ENCODE peak calls at places on chromosomes 16 and 17, in six cellular contexts. Z, M, J, F, Y and N are unnamed samples. For H3K9me3, the result is how much of the 10 kb centered on the place peaks cover.

GRCh38 chr17:40402668-40403067 is 15.0 kb downstream of the TOP2A start:
- DNase-seq in Y (no peak), M (no peak), F (no peak), Z (no peak), J (no peak), N (no peak)

GRCh38 chr16:23573822-23574221 is 16.3 kb downstream of the UBFD1 start:
- DNase-seq in M (no peak), Z (no peak), F (no peak), Y (no peak), J (no peak), N (no peak)

GRCh38 chr17:50219939-50220465 is 18.6 kb upstream of the COL1A1 start:
- DNase-seq in M (no peak), Z (peak), J (no peak), Y (no peak), F (no peak), N (no peak)

GRCh38 chr16:84307209-84307954 is 12.7 kb downstream of the WFDC1 start:
- DNase-seq in F (no peak), Y (no peak), Z (no peak), J (no peak), M (no peak), N (peak)

GRCh38 chr17:18928726-18929125 is 23.2 kb upstream of the SLC5A10 start:
- DNase-seq in Y (no peak), M (no peak), J (no peak), F (no peak), Z (no peak), N (no peak)

GRCh38 chr16:81718637-81719036 is 60.5 kb upstream of the PLCG2 start:
- DNase-seq in Y (no peak), Z (no peak), J (no peak), F (no peak), M (no peak), N (no peak)

GRCh38 chr16:57477531-57478202 is 8.6 kb downstream of the DOK4 start:
- DNase-seq in Y (no peak), F (no peak), Z (no peak), M (no peak), J (no peak), N (no peak)

GRCh38 chr16:55759983-55760664 is 72.8 kb downstream of the CES1 start:
- DNase-seq in Z (no peak), M (no peak), F (no peak), Y (peak), J (no peak), N (peak)

GRCh38 chr17:13158511-13159240 is 140.8 kb upstream of the ELAC2 start:
- DNase-seq in Z (no peak), J (no peak), Y (no peak), F (no peak), M (no peak), N (no peak)

GRCh38 chr17:32323784-32324590 is 18.0 kb downstream of the C17orf75 start:
- DNase-seq in Z (no peak), Y (no peak), F (no peak), M (no peak), J (peak), N (no peak)

GRCh38 chr16:2598133-2598641 is 60.4 kb downstream of the PDPK1 start:
- DNase-seq in J (no peak), M (no peak), Y (no peak), F (no peak), Z (no peak), N (no peak)

GRCh38 chr17:68676856-68677255 is 75.7 kb upstream of the FAM20A start:
- DNase-seq in Y (no peak), J (no peak), F (no peak), Z (no peak), M (no peak), N (no peak)

GRCh38 chr17:41048441-41048840 is 1.3 kb upstream of the KRTAP2-1 start:
- DNase-seq in M (no peak), Y (no peak), J (no peak), F (no peak), Z (no peak), N (no peak)

GRCh38 chr17:70168044-70168978 is 1.0 kb upstream of the KCNJ2 start:
- DNase-seq in J (peak), Y (peak), Z (peak), F (no peak), M (peak), N (peak)

GRCh38 chr16:73010150-73010676 is 37.7 kb downstream of the ZFHX3 start:
- DNase-seq in Y (no peak), F (no peak), Z (no peak), M (no peak), J (peak), N (no peak)

GRCh38 chr16:49510676-49511305 is 137.2 kb downstream of the C16orf78 start:
- DNase-seq in M (no peak), J (no peak), F (no peak), Z (no peak), Y (no peak), N (no peak)

GRCh38 chr17:7846063-7846735 is 8.7 kb upstream of the TMEM88 start:
- DNase-seq in M (no peak), F (no peak), Z (peak), J (no peak), Y (no peak), N (peak)

GRCh38 chr17:72421128-72422092 is 300.6 kb downstream of the SOX9 start:
- DNase-seq in F (no peak), M (peak), Z (no peak), J (peak), Y (no peak), N (no peak)

GRCh38 chr17:17347234-17347955 is 44.2 kb downstream of the NT5M start:
- DNase-seq in Z (no peak), M (no peak), J (no peak), F (no peak), Y (no peak), N (no peak)

GRCh38 chr17:48997103-48997826 is at the start of gene IGF2BP1:
- DNase-seq in Y (no peak), J (no peak), Z (no peak), M (peak), F (no peak), N (peak)

GRCh38 chr17:14923981-14924380 is 341.1 kb downstream of the PMP22 start:
- DNase-seq in M (no peak), Z (no peak), J (no peak), Y (no peak), F (no peak), N (no peak)

GRCh38 chr17:49825645-49826044 is 22.2 kb downstream of the TAC4 start:
- DNase-seq in J (no peak), Z (no peak), M (no peak), Y (no peak), F (no peak), N (no peak)

GRCh38 chr17:81031571-81032550 is 3.1 kb upstream of the BAIAP2 start:
- DNase-seq in Y (no peak), J (no peak), M (no peak), Z (no peak), F (no peak), N (no peak)

GRCh38 chr17:21089933-21090888 is 36.6 kb upstream of the DHRS7B start:
- DNase-seq in Z (no peak), M (no peak), Y (no peak), J (no peak), F (no peak), N (no peak)

GRCh38 chr17:41777579-41778188 is 8.8 kb downstream of the JUP start:
- DNase-seq in Z (peak), M (no peak), F (no peak), Y (peak), J (peak), N (peak)

GRCh38 chr17:8152981-8153549 is 861 bp upstream of the PER1 start:
- DNase-seq in J (peak), M (no peak), Y (no peak), Z (peak), F (no peak), N (no peak)

GRCh38 chr16:735982-736453 is 4.8 kb downstream of the CIAO3 start:
- DNase-seq in F (no peak), M (no peak), Y (no peak), J (no peak), Z (no peak), N (no peak)

GRCh38 chr17:4232168-4232813 is 31.5 kb downstream of the ANKFY1 start:
- DNase-seq in Z (peak), Y (no peak), J (no peak), F (no peak), M (no peak), N (no peak)

GRCh38 chr17:78806451-78806850 is 24.4 kb upstream of the CYTH1 start:
- DNase-seq in Z (no peak), F (peak), Y (peak), M (no peak), J (no peak), N (no peak)

GRCh38 chr17:79562117-79562805 is 48.6 kb downstream of the RBFOX3 start:
- DNase-seq in Z (no peak), J (no peak), M (no peak), Y (no peak), F (no peak), N (no peak)

GRCh38 chr16:68575082-68575481 is 36.0 kb downstream of the ZFP90 start:
- DNase-seq in Z (no peak), Y (no peak), F (no peak), M (no peak), J (no peak), N (no peak)
- H3K9me3 ChIP-seq in Z (under half), Y (half or more), F (under half), M (under half), J (under half), N (under half)

GRCh38 chr16:74035816-74036215 is 260.8 kb upstream of the PSMD7 start:
- DNase-seq in F (no peak), M (peak), Z (no peak), Y (no peak), J (no peak), N (peak)

GRCh38 chr16:74029122-74029805 is 267.4 kb upstream of the PSMD7 start:
- DNase-seq in Z (no peak), F (no peak), M (no peak), Y (no peak), J (no peak), N (no peak)

GRCh38 chr16:74031551-74031950 is 265.1 kb upstream of the PSMD7 start:
- DNase-seq in M (no peak), Z (no peak), F (no peak), Y (no peak), J (no peak), N (no peak)

GRCh38 chr16:74030000-74030399 is 266.6 kb upstream of the PSMD7 start:
- DNase-seq in Y (no peak), J (no peak), Z (no peak), M (no peak), F (no peak), N (no peak)

DNA sequence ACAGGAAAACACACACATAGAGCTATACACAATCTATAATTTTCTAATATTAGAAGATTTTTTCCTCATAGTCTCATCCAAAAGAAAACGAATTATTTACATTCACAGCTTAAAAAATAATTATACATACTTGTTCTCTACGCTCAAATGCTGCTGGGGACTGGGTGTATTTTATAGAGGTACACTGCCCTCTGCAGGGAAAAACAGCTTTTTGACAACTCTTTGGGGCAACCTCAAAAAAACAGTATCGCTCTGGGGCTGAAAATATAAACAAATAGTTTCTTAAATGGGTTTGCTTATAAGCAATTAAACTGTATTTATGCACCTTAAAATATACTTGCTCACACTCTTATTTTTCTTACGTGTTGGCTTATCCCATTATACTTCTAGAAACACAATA is 261.8 kb upstream of the PSMD7 start:
- DNase-seq in Z (no peak), Y (no peak), M (peak), F (no peak), J (no peak), N (peak)
- TF ChIP-seq CTCF in Z (peak), Y (peak), M (peak), F (no peak), J (no peak), N (peak)

GRCh38 chr16:62639890-62640289 is 603.7 kb upstream of the CDH8 start:
- DNase-seq in Y (no peak), M (no peak), F (no peak), Z (no peak), J (no peak), N (no peak)

GRCh38 chr16:62644030-62644812 is 608.0 kb upstream of the CDH8 start:
- DNase-seq in M (no peak), J (no peak), Z (no peak), Y (peak), F (no peak), N (no peak)

GRCh38 chr16:62642677-62643076 is 606.4 kb upstream of the CDH8 start:
- DNase-seq in J (no peak), F (no peak), M (no peak), Y (no peak), Z (no peak), N (no peak)

GRCh38 chr16:62638324-62638911 is 602.2 kb upstream of the CDH8 start:
- DNase-seq in Z (no peak), Y (peak), M (no peak), F (no peak), J (no peak), N (no peak)

DNA sequence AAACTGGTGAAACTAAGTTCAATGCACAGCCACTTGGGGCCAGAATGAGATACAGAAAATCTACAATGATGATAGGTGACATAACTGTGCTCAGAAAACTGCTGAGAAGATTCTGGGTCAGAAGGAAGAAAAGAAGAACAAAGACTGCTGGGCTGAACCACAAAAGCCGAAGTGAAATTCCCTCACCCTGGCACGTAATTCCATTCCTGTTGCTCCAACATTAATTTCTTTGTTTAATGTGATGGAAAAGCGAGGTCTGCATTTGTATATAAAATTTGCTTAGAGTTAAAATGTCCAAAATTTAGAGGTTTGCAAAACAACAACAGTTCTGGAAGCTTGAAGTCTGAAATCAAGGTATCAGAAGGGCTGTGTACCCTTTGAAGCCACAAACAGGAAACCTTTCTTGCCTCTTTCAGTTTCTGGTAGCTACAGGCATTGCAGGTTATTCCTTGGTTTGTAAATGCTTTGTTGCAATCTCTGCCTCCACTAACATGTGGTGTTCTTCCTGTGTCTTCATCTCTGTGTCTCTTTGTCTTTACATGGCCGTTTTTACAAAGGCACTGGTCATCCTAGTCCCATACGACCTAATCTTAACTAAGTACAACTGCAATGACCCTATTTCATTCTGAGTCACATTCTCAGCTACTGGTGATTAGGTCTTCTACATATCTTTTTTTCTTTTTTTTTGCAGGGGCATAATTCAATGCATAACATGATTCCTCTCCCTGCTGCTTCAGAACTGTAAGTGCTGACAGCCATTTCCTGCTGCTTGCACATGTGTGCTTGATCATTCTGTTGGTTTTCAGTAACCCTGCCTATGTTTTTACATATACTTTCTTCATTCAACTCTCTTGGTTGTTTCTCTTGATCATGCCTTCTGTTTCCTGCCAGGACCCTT is 603.0 kb upstream of the CDH8 start:
- DNase-seq in F (no peak), Z (no peak), Y (no peak), M (no peak), J (no peak), N (no peak)
- H3K27ac ChIP-seq in F (no peak), Z (no peak), Y (no peak), M (no peak), J (no peak), N (no peak)

DNA sequence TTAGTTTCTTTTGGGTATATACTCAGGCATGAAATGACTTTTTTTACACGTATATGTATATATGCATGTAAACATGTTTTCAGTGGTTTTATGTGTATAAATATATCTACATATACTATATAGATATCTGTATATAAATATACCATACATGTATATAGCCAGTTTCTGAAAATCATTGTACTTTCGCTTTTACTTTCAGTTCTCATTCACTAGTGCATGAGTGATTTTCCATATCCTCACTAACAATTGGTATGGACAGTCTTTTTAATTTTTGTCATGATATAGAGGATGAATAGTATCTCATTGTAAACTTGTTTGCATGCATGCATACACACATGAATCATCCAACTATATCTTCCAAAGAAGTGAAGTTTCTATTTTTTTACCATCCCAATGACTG is 877.1 kb upstream of the CDH8 start:
- DNase-seq in F (no peak), M (no peak), Y (no peak), J (no peak), Z (no peak), N (no peak)
- H3K9me3 ChIP-seq in F (under half), M (under half), Y (under half), J (under half), Z (under half), N (under half)

DNA sequence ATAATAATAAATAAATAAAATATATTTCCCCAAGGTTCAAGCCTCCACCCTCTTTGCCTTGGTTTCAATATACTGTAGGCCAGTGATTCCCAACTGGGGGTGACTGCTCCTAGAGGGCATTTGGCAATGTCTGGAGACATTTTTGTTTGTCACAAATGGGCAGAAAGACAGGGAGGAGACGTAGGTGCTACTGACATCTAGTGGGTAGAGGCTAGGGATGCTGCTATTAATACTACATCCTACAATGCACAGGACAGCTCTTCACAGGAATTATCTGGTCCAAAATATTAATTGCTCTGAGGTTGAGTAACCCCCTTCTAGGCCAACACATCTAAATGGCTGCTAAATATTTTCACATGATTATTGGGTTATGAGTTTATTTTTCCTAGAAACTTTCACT is 12.8 kb upstream of the PRR14 start:
- DNase-seq in F (no peak), M (peak), J (no peak), Y (no peak), Z (no peak), N (peak)
- TF ChIP-seq CTCF in F (peak), M (peak), J (peak), Y (no peak), Z (no peak), N (peak)

DNA sequence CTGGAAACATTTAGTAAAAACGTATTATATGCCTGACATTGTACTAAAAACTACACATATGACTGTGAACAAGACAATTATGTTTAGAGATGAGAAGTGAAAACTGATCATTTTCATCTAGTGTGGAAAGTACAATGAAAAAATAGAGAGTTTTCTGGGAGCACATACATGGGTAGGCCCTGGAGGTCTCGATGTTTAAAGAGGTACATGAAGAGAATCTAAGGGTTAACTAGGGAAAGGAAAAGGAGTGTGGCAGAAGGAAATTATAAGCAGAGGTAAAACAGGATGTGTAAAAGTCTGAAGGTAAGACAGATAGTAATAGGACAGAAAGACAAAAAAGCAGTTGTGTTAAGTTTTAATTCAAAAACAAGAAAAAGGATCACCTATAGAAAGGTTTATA is 113.7 kb downstream of the USP32 start:
- DNase-seq in Z (no peak), M (no peak), Y (no peak), F (no peak), J (no peak), N (no peak)
- H3K27ac ChIP-seq in Z (no peak), M (no peak), Y (no peak), F (no peak), J (no peak), N (no peak)

GRCh38 chr16:10405386-10405939 is 19.6 kb downstream of the ATF7IP2 start:
- DNase-seq in J (peak), F (no peak), Z (no peak), M (no peak), Y (peak), N (no peak)

GRCh38 chr16:10402975-10403374 is 17.1 kb downstream of the ATF7IP2 start:
- DNase-seq in Y (no peak), F (no peak), Z (no peak), M (no peak), J (no peak), N (no peak)

GRCh38 chr16:10412935-10413601 is 27.2 kb downstream of the ATF7IP2 start:
- DNase-seq in F (no peak), J (no peak), Y (no peak), M (no peak), Z (no peak), N (no peak)

GRCh38 chr16:10410469-10410868 is 24.6 kb downstream of the ATF7IP2 start:
- DNase-seq in F (no peak), Z (no peak), Y (no peak), J (no peak), M (no peak), N (no peak)

GRCh38 chr16:10408824-10409381 is 23.0 kb downstream of the ATF7IP2 start:
- DNase-seq in Y (no peak), Z (no peak), M (peak), J (no peak), F (no peak), N (no peak)
- H3K9me3 ChIP-seq in Y (half or more), Z (under half), M (under half), J (under half), F (under half), N (under half)